ENCODE peak calls at places on chromosomes 11 and 22, in ten cellular contexts. A, U, V, O, M, D, K, Q, N and E are unnamed samples.

GRCh38 chr11:113241190-113242051 is 73.0 kb upstream of the TTC12 start:
- DNase-seq in K (no peak), Q (no peak), A (no peak), V (no peak), M (no peak), U (no peak), D (no peak), O (peak; percentile 34), N (no peak), E (no peak)

GRCh38 chr11:72072348-72072747 is 8.0 kb downstream of the NUMA1 start:
- DNase-seq in D (no peak), V (no peak), Q (no peak), M (no peak), N (no peak), K (no peak), A (no peak), U (no peak), O (no peak), E (no peak)

GRCh38 chr22:44392446-44392921 is 79.7 kb upstream of the SHISAL1 start:
- DNase-seq in Q (no peak), D (peak; percentile 13), M (peak; percentile 53), N (no peak), V (peak; percentile 3), A (no peak), U (peak; percentile 29), K (no peak), O (peak; percentile 2), E (peak; percentile 64)

GRCh38 chr11:9893474-9893873 is 229.6 kb downstream of the SWAP70 start:
- DNase-seq in K (no peak), U (no peak), Q (no peak), M (no peak), O (no peak), N (no peak), A (no peak), V (no peak), D (no peak), E (no peak)

GRCh38 chr11:100247701-100248100 is 439.4 kb upstream of the ARHGAP42 start:
- DNase-seq in A (no peak), V (no peak), D (no peak), U (no peak), N (no peak), K (no peak), Q (no peak), O (no peak), M (no peak), E (no peak)

GRCh38 chr11:34299284-34299961 is 58.4 kb downstream of the ABTB2 start:
- DNase-seq in N (no peak), D (no peak), V (no peak), Q (no peak), A (no peak), M (no peak), O (no peak), K (no peak), U (no peak), E (no peak)

GRCh38 chr22:38353142-38353629 is 36.0 kb upstream of the CSNK1E start:
- DNase-seq in V (peak; percentile 77), M (peak; percentile 81), Q (peak; percentile 69), D (peak; percentile 83), K (peak; percentile 77), O (peak; percentile 73), U (peak; percentile 83), A (peak; percentile 47), N (peak; percentile 56), E (peak; percentile 91)

GRCh38 chr11:41921991-41922390 is 462.5 kb upstream of the LRRC4C start:
- DNase-seq in O (no peak), D (no peak), V (no peak), A (no peak), Q (no peak), N (no peak), U (no peak), K (no peak), M (no peak), E (no peak)

GRCh38 chr11:60769273-60769672 is 12.6 kb downstream of the MS4A15 start:
- DNase-seq in A (no peak), M (peak; percentile 31), N (no peak), D (no peak), U (no peak), Q (no peak), K (no peak), V (no peak), O (no peak), E (no peak)

GRCh38 chr11:37811349-37811748 is 1213.3 kb upstream of the RAG2 start:
- DNase-seq in Q (no peak), M (no peak), K (no peak), N (no peak), A (no peak), V (no peak), U (no peak), O (no peak), D (no peak), E (no peak)

DNA sequence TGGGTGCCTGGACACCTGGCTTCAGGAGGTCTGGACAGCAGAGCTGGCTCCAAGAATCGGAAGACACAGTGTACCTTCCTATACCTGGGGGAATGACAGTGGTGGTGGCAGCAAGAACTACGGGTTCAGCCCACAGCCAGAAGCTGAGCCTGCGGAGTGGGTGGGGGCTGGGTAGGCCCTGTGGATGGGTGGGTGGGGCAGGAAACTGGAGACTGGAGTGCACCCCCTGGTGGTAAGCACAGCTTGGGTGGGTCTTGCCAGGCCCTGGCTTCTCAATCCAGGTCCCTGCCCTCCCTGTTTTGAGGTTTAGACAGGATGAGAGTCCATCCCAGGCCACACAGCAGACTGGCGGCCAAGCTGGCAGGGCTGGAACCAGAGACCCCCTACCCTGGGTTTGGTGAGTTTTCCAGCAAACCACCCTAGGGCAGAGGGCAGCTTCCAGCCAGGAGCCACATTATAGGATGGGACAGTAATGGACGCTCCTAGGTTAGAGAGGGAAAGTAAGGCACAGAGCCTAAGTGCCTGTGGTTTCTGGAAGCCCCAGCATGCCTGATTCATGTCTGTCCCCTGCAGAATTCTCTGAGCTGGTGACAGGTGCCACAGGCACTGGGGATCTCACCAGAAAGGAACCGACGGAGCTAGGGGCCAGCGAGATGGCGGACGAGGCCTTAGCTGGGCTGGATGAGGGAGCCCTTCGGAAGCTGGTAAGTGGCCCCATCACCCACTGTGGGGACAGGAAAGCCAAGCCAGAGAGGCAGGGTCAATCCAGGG is 1.7 kb downstream of the SMTN start:
- DNase-seq in V (peak; percentile 86), O (peak; percentile 73), A (peak; percentile 87), D (peak; percentile 83), Q (peak; percentile 85), M (peak; percentile 92), U (no peak), K (peak; percentile 89), N (peak; percentile 76), E (peak; percentile 87)
- H3K4me1 ChIP-seq in V (peaks cover 22% of the 10 kb centered on the region), O (no peaks in the 10 kb centered on the region), A (peaks cover 43% of the 10 kb centered on the region), D (peaks cover 30% of the 10 kb centered on the region), Q (peaks cover 52% of the 10 kb centered on the region), M (peaks cover 62% of the 10 kb centered on the region), U (peaks cover 63% of the 10 kb centered on the region), K (peaks cover 31% of the 10 kb centered on the region), N (peaks cover 31% of the 10 kb centered on the region), E (no peaks in the 10 kb centered on the region)

GRCh38 chr22:40237788-40238424 is 60.2 kb downstream of the TNRC6B start:
- DNase-seq in U (no peak), V (no peak), A (no peak), Q (no peak), O (no peak), N (no peak), M (no peak), D (no peak), K (no peak), E (no peak)
- H3K4me1 ChIP-seq in U (peaks cover 47% of the 10 kb centered on the region), V (peaks cover 7% of the 10 kb centered on the region), A (peaks cover 42% of the 10 kb centered on the region), Q (peaks cover 62% of the 10 kb centered on the region), O (peaks cover 12% of the 10 kb centered on the region), N (peaks cover 47% of the 10 kb centered on the region), M (peaks cover 39% of the 10 kb centered on the region), D (peaks cover 60% of the 10 kb centered on the region), K (peaks cover 10% of the 10 kb centered on the region), E (no peaks in the 10 kb centered on the region)

GRCh38 chr22:17132112-17132511 is 11.0 kb upstream of the TMEM121B start:
- DNase-seq in Q (no peak), O (no peak), U (no peak), A (peak; percentile 64), D (no peak), N (no peak), M (no peak), K (no peak), V (no peak), E (no peak)
- H3K4me1 ChIP-seq in Q (peaks cover 10% of the 10 kb centered on the region), O (no peaks in the 10 kb centered on the region), U (no peaks in the 10 kb centered on the region), A (no peaks in the 10 kb centered on the region), D (peaks cover 14% of the 10 kb centered on the region), N (no peaks in the 10 kb centered on the region), M (no peaks in the 10 kb centered on the region), K (no peaks in the 10 kb centered on the region), V (no peaks in the 10 kb centered on the region), E (no peaks in the 10 kb centered on the region)

DNA sequence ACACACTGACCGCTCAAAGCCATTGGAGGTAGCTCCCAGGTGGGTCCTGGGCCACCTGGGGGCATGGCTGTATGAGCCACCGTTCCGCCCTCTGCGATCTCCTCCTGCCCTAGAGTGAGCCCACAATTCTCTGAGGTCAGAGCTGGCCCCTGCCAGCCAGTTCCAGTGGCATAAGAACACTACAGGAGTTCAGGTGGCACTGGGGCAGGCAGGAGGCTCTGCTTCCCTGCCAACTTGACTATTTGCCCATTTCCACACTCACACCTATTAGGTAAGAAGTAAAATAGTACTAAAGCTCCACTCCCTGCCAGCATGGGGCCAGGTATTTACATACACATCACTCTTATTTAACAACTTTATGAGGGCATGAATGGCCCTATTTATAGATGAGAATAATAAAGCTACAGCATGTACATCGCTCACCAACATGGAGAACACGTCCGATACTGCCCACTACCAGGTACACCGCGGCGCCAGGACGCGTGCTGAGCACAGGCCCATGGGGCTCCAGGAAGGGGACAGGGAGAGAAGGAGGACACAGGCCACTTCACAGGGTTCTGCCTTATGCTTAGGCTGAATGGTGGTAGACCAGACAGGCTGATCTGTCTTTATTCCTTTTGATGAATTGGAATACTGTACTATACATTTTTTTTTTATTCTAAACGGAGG is 26.2 kb downstream of the PISD start:
- DNase-seq in U (peak; percentile 73), O (no peak), Q (no peak), N (no peak), M (no peak), D (no peak), A (no peak), V (no peak), K (no peak), E (no peak)
- H3K4me1 ChIP-seq in U (peaks cover 33% of the 10 kb centered on the region), O (peaks cover 8% of the 10 kb centered on the region), Q (peaks cover 24% of the 10 kb centered on the region), N (peaks cover 5% of the 10 kb centered on the region), M (peaks cover 21% of the 10 kb centered on the region), D (peaks cover 13% of the 10 kb centered on the region), A (peaks cover 12% of the 10 kb centered on the region), V (peaks cover 6% of the 10 kb centered on the region), K (no peaks in the 10 kb centered on the region), E (no peaks in the 10 kb centered on the region)

DNA sequence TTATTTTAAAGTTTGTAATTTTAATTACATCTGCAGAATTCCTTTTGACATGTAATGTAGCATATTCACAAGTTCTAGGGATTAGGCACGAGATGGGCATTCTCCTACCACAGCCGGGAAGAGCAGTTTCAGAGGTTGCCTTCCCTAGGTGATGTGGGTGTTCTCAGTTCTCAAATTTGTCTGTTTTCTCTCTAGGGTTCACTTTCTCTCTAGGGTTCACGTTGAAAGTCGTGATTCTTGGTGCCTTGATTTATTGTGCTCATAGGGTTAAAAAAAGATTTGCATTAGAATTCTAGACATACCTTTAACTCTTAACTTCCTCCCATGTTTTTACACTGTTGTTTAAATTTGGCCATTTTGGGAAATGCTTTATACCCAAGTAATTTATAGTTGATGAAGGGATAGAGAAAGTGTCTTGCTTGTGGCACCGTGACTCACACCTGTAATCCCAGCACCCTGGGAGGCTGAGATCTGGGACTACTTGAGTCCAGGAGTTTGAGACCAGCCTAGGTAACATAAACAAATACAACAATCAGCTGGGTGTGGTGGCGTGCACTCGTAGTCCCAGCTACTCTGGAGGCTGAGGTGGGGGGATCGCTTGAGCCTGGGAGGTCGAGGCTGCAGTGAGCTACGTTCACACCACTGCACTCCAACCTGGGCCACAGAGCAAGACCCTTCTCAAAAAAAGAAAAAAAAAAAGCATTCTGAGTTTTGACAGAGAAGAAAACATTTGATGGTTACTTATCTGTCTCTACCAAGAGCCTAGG is 3.6 kb downstream of the MED15 start:
- DNase-seq in O (no peak), A (no peak), U (no peak), D (no peak), M (no peak), K (no peak), V (no peak), Q (no peak), N (no peak), E (no peak)
- H3K4me1 ChIP-seq in O (peaks cover 4% of the 10 kb centered on the region), A (peaks cover 48% of the 10 kb centered on the region), U (peaks cover 63% of the 10 kb centered on the region), D (peaks cover 50% of the 10 kb centered on the region), M (peaks cover 72% of the 10 kb centered on the region), K (peaks cover 33% of the 10 kb centered on the region), V (peaks cover 21% of the 10 kb centered on the region), Q (peaks cover 52% of the 10 kb centered on the region), N (peaks cover 57% of the 10 kb centered on the region), E (peaks cover 3% of the 10 kb centered on the region)